ENCODE peak calls at places on chromosome 16, in nine cellular contexts. X, B, A, V, L, Y, F, I and P are unnamed samples.

GRCh38 chr16:12721841-12722467 is 81.7 kb downstream of the CPPED1 start:
- DNase-seq in X (no peak), B (no peak), A (no peak), V (no peak), L (no peak), Y (no peak), F (no peak), I (no peak), P (no peak)

GRCh38 chr16:75570351-75571104 is 4.3 kb downstream of the GABARAPL2 start:
- DNase-seq in X (no peak), B (no peak), A (no peak), V (no peak), L (no peak), Y (no peak), F (no peak), I (no peak), P (no peak)

GRCh38 chr16:11238272-11239202 is 17.5 kb downstream of the SOCS1 start:
- DNase-seq in X (no peak), B (no peak), A (no peak), V (no peak), L (no peak), Y (no peak), F (no peak), I (no peak), P (no peak)

GRCh38 chr16:67202426-67202825 is 3.5 kb downstream of the ELMO3 start:
- DNase-seq in X (no peak), B (no peak), A (no peak), V (no peak), L (no peak), Y (no peak), F (no peak), I (no peak), P (no peak)

GRCh38 chr16:64339052-64339770 is 782.7 kb downstream of the CDH11 start:
- DNase-seq in X (no peak), B (no peak), A (no peak), V (peak), L (no peak), Y (no peak), F (no peak), I (no peak), P (no peak)

GRCh38 chr16:11240636-11241473 is 15.1 kb downstream of the SOCS1 start:
- DNase-seq in X (peak), B (no peak), A (no peak), V (no peak), L (peak), Y (no peak), F (peak), I (no peak), P (no peak)

GRCh38 chr16:49827806-49828428 is 28.0 kb downstream of the ZNF423 start:
- DNase-seq in X (no peak), B (no peak), A (no peak), V (no peak), L (no peak), Y (peak), F (no peak), I (no peak), P (no peak)

GRCh38 chr16:74322301-74322710 is 25.7 kb downstream of the PSMD7 start:
- DNase-seq in X (no peak), B (no peak), A (no peak), V (no peak), L (no peak), Y (no peak), F (no peak), I (no peak), P (no peak)

GRCh38 chr16:72425571-72426341 is 253.8 kb upstream of the PMFBP1 start:
- DNase-seq in X (no peak), B (no peak), A (no peak), V (no peak), L (no peak), Y (no peak), F (no peak), I (peak), P (no peak)

GRCh38 chr16:67326115-67326471 is 448 bp downstream of the KCTD19 start:
- DNase-seq in X (no peak), B (no peak), A (no peak), V (no peak), L (no peak), Y (no peak), F (no peak), I (no peak), P (no peak)

GRCh38 chr16:58337090-58337444 is 42.2 kb upstream of the PRSS54 start:
- DNase-seq in X (no peak), B (no peak), A (no peak), V (no peak), L (no peak), Y (no peak), F (no peak), I (no peak), P (no peak)

GRCh38 chr16:77780378-77780837 is 8.0 kb upstream of the VAT1L start:
- DNase-seq in X (no peak), B (peak), A (no peak), V (peak), L (no peak), Y (no peak), F (no peak), I (no peak), P (no peak)

DNA sequence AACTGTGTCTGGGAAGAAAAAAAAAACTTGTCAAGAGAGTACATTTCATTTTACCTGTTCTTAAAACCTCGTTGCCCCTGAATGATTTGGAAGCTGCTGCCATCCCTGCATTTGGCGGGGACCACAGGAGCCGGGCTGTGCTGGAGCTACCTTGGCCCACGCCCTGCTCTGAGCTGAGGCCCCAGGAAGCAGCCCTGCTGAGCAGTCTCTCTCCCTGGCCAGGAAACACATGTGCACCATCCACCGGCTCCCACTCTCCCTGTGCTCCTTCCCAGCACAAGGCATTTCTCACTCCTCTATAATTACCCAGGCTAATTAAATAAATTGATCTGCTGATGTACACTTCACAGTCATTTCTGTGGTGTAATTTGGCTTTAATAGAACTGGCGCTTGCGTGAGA is 252.1 kb upstream of the EEF2KMT start:
- DNase-seq in X (no peak), B (no peak), A (no peak), V (no peak), L (no peak), Y (no peak), F (no peak), I (no peak), P (no peak)
- H3K27ac ChIP-seq in X (no peak), B (no peak), A (no peak), V (no peak), L (no peak), Y (no peak), F (no peak), I (no peak), P (no peak)

DNA sequence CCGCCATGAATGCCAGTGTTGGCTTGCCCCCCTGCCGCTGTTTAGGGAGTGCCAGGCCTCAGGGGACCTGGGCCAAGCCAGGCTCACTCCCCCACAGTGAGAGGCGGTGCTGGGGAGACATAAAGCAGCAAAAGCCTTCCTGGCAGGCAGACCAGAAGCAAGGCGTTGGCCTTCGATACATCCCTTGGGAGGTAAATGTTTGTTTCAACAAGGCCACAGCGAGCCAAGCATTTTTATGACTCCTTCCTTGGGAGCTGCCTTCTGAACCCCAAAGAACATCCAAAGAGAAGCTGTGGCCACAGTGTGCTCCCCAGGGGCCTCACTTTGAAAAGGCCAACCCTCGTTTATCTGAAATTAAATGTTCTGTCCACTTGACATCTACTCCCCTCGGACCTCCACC is 119.7 kb upstream of the CIBAR2 start:
- DNase-seq in X (no peak), B (no peak), A (no peak), V (no peak), L (peak), Y (no peak), F (peak), I (no peak), P (no peak)
- H3K27ac ChIP-seq in X (no peak), B (no peak), A (no peak), V (peak), L (peak), Y (no peak), F (no peak), I (no peak), P (no peak)

DNA sequence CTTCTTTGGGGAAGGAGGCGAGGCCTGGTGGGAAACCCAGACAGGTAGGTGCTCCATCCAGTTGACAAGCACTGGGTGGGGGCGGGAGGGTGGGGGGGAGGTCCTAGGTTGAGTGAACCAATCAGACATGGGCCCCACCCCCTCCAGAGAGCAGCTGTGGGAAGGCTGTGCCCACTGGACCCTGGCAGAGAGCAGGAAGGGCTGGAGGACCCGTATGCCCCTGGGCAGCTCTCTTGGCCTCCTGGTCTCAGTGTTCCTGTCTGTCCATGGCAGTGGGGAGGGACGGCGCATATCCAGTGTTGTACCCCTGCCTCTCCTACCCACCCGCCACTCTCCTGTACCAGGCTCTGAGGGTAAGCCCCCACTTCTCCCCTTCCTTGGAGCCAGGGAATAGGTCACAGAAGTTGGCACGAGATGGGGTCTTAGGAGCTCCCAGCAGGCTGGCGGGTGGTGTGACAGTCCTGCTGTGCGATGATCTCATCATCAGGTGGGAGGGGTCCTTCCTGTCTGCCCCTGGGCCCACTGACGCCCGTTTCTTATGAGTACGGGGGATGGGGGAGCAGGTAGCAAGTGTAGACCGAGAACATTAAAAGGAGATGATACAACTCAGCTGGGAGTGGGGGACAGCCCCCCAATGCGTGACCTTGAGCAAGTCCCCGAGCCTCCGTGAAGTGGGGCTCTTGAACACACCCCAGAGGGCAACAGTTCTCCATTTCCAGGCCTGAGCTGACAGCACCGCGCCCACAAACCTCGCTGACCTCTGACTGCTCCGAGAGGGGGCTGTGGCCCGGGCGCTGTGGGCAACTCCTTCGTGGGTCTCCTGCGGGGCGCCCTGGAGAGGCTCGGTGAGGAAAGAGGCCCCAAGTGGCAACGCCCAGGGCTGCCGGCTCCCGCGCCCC is 1.2 kb upstream of the ZFPM1 start:
- DNase-seq in X (no peak), B (no peak), A (no peak), V (no peak), L (no peak), Y (no peak), F (no peak), I (no peak), P (no peak)
- H3K27ac ChIP-seq in X (no peak), B (no peak), A (peak), V (no peak), L (peak), Y (no peak), F (peak), I (no peak), P (no peak)

GRCh38 chr16:78895661-78896060 is 704.9 kb downstream of the MAF start:
- DNase-seq in X (no peak), B (no peak), A (no peak), V (no peak), L (no peak), Y (no peak), F (no peak), I (no peak), P (no peak)
- H3K27ac ChIP-seq in X (no peak), B (no peak), A (peak), V (no peak), L (no peak), Y (no peak), F (no peak), I (no peak), P (no peak)

DNA sequence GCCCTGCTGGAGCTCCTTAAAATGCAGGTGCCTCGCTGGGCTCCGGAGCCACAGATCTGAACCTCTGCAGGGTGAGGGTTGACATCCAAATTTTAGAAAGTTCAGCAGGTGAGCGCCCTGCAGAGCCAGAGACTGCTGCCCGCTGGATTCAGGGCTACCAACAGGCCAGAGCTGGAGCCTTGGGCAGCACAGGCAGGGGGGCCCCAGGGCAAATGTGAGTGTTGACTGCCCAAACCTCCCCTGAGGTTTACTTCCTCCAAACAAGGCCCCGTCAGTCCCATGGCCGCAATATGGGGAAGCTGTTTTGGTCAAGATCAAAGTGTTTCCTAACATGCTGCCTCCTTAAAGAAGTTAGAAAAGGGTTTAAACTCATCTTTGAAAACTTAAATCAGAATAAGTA is 28.0 kb downstream of the ZDHHC7 start:
- DNase-seq in X (no peak), B (no peak), A (no peak), V (no peak), L (no peak), Y (no peak), F (no peak), I (no peak), P (no peak)
- H3K27ac ChIP-seq in X (peak), B (no peak), A (no peak), V (no peak), L (no peak), Y (peak), F (peak), I (no peak), P (peak)

GRCh38 chr16:1676661-1677060 is 1.4 kb upstream of the JPT2 start:
- DNase-seq in X (no peak), B (no peak), A (no peak), V (no peak), L (no peak), Y (no peak), F (no peak), I (no peak), P (no peak)

GRCh38 chr16:1678500-1679098 is 520 bp downstream of the JPT2 start:
- DNase-seq in X (peak), B (no peak), A (peak), V (no peak), L (no peak), Y (peak), F (no peak), I (peak), P (peak)

GRCh38 chr16:1677339-1677738 is 740 bp upstream of the JPT2 start:
- DNase-seq in X (no peak), B (no peak), A (no peak), V (no peak), L (no peak), Y (no peak), F (no peak), I (no peak), P (no peak)

GRCh38 chr16:1680361-1680760 is 2.3 kb downstream of the JPT2 start:
- DNase-seq in X (no peak), B (no peak), A (no peak), V (no peak), L (no peak), Y (no peak), F (no peak), I (no peak), P (no peak)

GRCh38 chr16:1677942-1678499 is at the start of gene JPT2:
- DNase-seq in X (peak), B (peak), A (peak), V (peak), L (peak), Y (peak), F (peak), I (peak), P (peak)
- H3K27ac ChIP-seq in X (peak), B (peak), A (peak), V (peak), L (peak), Y (peak), F (peak), I (no peak), P (peak)

GRCh38 chr16:20867585-20867984 is 32.6 kb downstream of the DCUN1D3 start:
- DNase-seq in X (no peak), B (no peak), A (no peak), V (no peak), L (no peak), Y (no peak), F (no peak), I (no peak), P (no peak)
- H3K27ac ChIP-seq in X (no peak), B (peak), A (no peak), V (no peak), L (peak), Y (peak), F (no peak), I (no peak), P (no peak)

GRCh38 chr16:85543536-85543935 is 69.6 kb upstream of the GSE1 start:
- DNase-seq in X (no peak), B (no peak), A (no peak), V (no peak), L (no peak), Y (no peak), F (no peak), I (no peak), P (no peak)
- H3K27ac ChIP-seq in X (no peak), B (no peak), A (no peak), V (no peak), L (no peak), Y (no peak), F (no peak), I (no peak), P (no peak)